ENCODE peak calls at places on chromosomes 7 and 10, in four cellular contexts. O, A, D and S are unnamed samples.

GRCh38 chr10:96415896-96416554 is 57.2 kb upstream of the OPALIN start:
- DNase-seq in A (no peak), O (no peak), D (no peak), S (no peak)

GRCh38 chr10:126199221-126199998 is 188.9 kb downstream of the ADAM12 start:
- DNase-seq in O (peak), A (no peak), D (no peak), S (no peak)

GRCh38 chr7:650339-651031 is 76.0 kb upstream of the DNAAF5 start:
- DNase-seq in O (no peak), A (no peak), D (peak), S (peak)

GRCh38 chr7:134905375-134905774 is 80.9 kb upstream of the AGBL3 start:
- DNase-seq in O (peak), D (peak), A (no peak), S (no peak)

GRCh38 chr7:103765891-103766290 is 223.6 kb downstream of the RELN start:
- DNase-seq in A (no peak), D (no peak), O (no peak), S (no peak)

GRCh38 chr7:39184387-39184786 is 206.7 kb downstream of the POU6F2 start:
- DNase-seq in D (no peak), O (no peak), A (no peak), S (no peak)

GRCh38 chr7:74372511-74373111 is 81.1 kb upstream of the GTF2IRD1 start:
- DNase-seq in A (peak), D (peak), O (no peak), S (no peak)

GRCh38 chr10:76356557-76356956 is 925.1 kb downstream of the LRMDA start:
- DNase-seq in O (no peak), D (no peak), A (no peak), S (no peak)

GRCh38 chr10:61289813-61290212 is 163.4 kb downstream of the TMEM26 start:
- DNase-seq in A (no peak), D (no peak), O (no peak), S (no peak)

GRCh38 chr7:27420702-27421101 is 178.1 kb downstream of the EVX1 start:
- DNase-seq in O (no peak), D (no peak), A (no peak), S (no peak)

GRCh38 chr7:39446546-39446945 is 119.7 kb upstream of the YAE1 start:
- DNase-seq in D (no peak), A (no peak), O (no peak), S (no peak)

GRCh38 chr10:89792187-89792586 is 90.8 kb downstream of the KIF20B start:
- DNase-seq in D (no peak), O (no peak), A (no peak), S (no peak)

GRCh38 chr10:132700168-132701098 is 85.5 kb downstream of the NKX6-2 start:
- DNase-seq in D (no peak), A (no peak), O (no peak), S (peak)

GRCh38 chr7:123757095-123757494 is 8.3 kb upstream of the WASL start:
- DNase-seq in D (no peak), O (no peak), A (no peak), S (no peak)

GRCh38 chr7:118184392-118184899 is 482 bp downstream of the LSM8 start:
- DNase-seq in O (no peak), D (no peak), A (no peak), S (no peak)

GRCh38 chr10:70234668-70235447 is 1.6 kb upstream of the PPA1 start:
- DNase-seq in A (no peak), D (no peak), O (peak), S (no peak)

GRCh38 chr10:44028384-44029137 is 356.3 kb downstream of the CXCL12 start:
- DNase-seq in O (no peak), D (peak), A (no peak), S (peak)

GRCh38 chr10:44033008-44033407 is 351.9 kb downstream of the CXCL12 start:
- DNase-seq in D (no peak), O (no peak), A (no peak), S (no peak)

GRCh38 chr10:44032216-44032615 is 352.7 kb downstream of the CXCL12 start:
- DNase-seq in O (no peak), D (no peak), A (no peak), S (no peak)

GRCh38 chr10:44030681-44031080 is 354.2 kb downstream of the CXCL12 start:
- DNase-seq in O (no peak), A (no peak), D (no peak), S (no peak)

GRCh38 chr10:44030132-44030531 is 354.8 kb downstream of the CXCL12 start:
- DNase-seq in D (peak), O (no peak), A (peak), S (no peak)
- TF ChIP-seq CTCF in D (peak), O (no peak), A (no peak), S (no peak)

GRCh38 chr10:117175215-117175900 is 21.9 kb upstream of the KCNK18 start:
- DNase-seq in A (peak), O (no peak), D (no peak), S (peak)
- TF ChIP-seq CTCF in A (no peak), O (no peak), D (no peak), S (no peak)

DNA sequence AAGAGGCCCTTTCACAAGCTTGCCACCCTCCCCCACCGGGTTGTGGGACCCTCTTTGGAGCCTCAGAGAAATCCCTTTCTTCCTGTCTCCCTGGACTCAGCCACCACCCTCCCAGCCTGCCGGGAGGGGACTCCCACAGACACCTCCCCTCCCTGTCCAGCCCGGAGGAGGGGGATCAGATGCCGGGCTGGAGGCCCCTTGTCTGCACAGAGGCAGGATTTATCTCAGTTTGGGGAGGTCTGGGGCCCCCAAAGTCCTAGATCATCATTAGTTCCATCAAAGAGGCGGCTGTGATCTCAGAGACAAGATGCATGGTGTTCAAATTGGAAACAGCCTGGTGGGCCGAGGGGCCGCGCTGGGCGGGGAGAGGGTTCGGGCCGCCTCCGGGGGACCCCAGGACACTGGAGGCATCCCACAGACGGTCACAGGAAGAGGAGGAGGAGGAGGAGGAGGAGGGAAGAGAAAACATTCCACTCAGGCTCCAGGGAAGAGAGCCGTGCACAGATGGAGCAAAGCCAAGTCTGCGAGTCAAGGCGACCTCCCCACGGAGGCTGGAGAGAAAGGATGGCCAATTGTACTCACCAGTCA is 69.6 kb upstream of the CUX1 start:
- DNase-seq in A (no peak), D (no peak), O (no peak), S (no peak)
- TF ChIP-seq CTCF in A (no peak), D (no peak), O (no peak), S (no peak)

DNA sequence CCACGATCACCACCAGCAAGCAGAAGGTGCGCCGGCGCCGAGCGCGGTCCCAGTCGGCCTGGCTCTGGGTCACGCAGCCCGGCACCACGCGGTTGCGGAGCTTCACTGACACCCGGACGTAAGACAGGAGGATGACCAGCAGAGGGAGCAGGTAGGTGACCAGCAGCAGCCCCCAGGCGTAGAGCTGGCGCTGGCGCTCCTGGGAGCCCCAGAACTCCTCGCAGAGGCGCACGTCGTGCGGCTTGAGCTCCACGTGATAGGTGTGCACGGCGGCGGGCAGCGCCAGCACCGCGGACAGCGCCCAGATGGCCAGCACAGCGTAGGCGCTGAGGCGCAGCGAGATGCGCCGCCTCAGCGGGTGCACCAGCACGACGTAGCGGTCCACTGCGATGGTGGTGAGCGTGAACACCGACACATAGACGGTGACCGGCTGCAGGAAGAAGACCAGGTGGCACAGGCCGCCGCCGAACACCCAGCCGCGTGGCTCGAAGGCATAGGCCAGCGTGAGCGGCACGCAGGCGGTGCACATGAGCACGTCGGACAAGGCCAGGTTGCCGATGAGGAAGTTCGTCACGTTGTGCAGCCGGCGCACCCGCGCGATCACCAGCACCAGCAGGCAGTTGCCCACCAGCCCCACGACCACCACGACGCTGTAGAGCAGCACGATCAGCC is 920 bp downstream of the PRLHR start:
- DNase-seq in O (no peak), A (peak), D (peak), S (peak)
- TF ChIP-seq CTCF in O (no peak), A (peak), D (peak), S (no peak)

GRCh38 chr7:132558815-132559214 is 17.5 kb downstream of the PLXNA4 start:
- DNase-seq in A (no peak), O (no peak), D (no peak), S (no peak)

GRCh38 chr7:132560105-132560504 is 16.2 kb downstream of the PLXNA4 start:
- DNase-seq in D (no peak), A (no peak), O (no peak), S (no peak)

GRCh38 chr7:132560825-132561529 is 15.3 kb downstream of the PLXNA4 start:
- DNase-seq in D (no peak), O (no peak), A (no peak), S (no peak)

GRCh38 chr7:132554446-132554845 is 21.8 kb downstream of the PLXNA4 start:
- DNase-seq in O (no peak), A (no peak), D (no peak), S (no peak)

DNA sequence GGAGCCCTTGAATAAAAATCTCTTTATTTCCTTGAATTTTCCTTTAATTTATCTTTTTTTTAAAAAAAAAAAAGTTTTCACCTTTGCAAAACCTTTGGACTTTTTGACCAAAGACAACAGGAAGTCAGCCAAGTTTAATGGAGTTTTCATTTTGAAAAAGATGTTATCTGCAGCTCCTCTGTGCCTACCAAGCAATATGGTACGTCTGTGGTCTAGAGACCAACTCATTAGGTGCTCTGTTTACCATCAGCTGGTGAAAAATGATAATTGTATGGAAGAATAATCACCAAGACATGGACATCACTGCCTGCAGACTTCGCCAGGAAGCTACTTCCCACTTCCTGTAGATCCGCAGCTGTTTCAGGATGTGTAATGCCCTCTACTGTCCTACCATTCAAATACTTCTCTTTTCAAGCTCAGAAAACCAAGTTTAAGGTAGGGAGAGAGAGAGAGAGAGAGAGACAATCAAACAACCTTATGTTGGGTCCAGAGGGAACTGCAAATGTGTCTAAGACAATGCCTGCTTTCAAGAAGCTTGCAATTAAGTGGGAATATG is 18.7 kb downstream of the PLXNA4 start:
- DNase-seq in A (no peak), O (no peak), D (no peak), S (no peak)
- TF ChIP-seq CTCF in A (no peak), O (no peak), D (no peak), S (no peak)

GRCh38 chr7:155003215-155003999 is 483 bp upstream of the PAXIP1 start:
- DNase-seq in A (peak), D (peak), O (peak), S (peak)

GRCh38 chr7:155001756-155002410 is 1.0 kb downstream of the PAXIP1 start:
- DNase-seq in O (no peak), D (no peak), A (no peak), S (no peak)

GRCh38 chr7:154998481-154998880 is 4.4 kb downstream of the PAXIP1 start:
- DNase-seq in O (no peak), A (no peak), D (no peak), S (no peak)

GRCh38 chr7:155002411-155003214 is at the start of gene PAXIP1:
- DNase-seq in A (peak), D (peak), O (no peak), S (peak)

DNA sequence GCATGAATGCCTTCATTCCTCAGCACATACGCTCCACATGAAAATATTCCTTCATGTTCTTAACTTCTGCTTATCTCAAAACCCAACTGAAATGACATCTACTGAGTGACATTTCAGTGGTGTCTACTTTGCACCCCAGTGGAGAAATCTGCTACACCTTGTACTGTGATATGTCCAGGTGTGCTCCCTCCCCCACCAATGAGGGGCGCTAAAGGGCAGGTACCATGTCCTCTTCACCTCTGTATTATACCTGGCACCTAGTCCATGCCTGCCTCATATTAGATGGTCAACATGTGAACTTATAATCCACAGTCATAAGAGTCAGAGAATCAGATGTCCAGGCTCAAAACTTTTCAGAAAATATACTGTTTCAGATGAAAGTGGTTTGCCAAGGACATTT is 2.1 kb downstream of the PAXIP1 start:
- DNase-seq in A (peak), O (no peak), D (no peak), S (no peak)
- TF ChIP-seq CTCF in A (no peak), O (no peak), D (no peak), S (no peak)

GRCh38 chr10:119933179-119933578 is 40.6 kb downstream of the SEC23IP start:
- DNase-seq in D (no peak), O (no peak), A (no peak), S (no peak)
- TF ChIP-seq CTCF in D (peak), O (peak), A (peak), S (no peak)

DNA sequence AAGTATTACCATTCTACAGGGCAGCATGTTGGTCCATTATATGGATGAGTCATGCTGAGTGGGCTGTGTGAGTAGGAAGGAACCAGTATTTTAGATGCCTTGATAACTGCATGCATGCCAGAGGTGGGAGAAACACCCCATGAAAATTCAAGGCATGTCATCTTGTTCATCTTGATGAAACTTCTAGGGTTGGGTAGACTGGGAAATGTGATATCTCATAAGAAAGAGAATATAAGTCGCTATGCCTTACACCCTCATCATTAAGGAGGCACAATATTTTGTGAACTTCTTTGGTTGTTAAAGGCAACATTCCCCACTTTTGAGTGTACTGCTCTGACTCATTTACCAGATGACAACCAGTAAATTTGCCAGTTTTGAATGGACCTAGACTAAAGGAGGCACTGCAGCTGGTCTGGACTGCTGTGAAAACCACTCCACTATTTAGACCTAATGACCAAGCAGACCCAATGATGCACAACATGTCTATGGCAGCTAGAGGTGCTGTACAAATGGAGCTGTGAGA is 48.0 kb downstream of the ZNF365 start:
- DNase-seq in O (peak), D (no peak), A (no peak), S (no peak)
- TF ChIP-seq CTCF in O (peak), D (no peak), A (no peak), S (no peak)